ENCODE peak calls at places on chromosomes 13 and 19, in four cellular contexts. W, Z, M and R are unnamed samples.

GRCh38 chr19:24074720-24075119 is 12.3 kb upstream of the ZNF254 start:
- DNase-seq in M (no peak), W (no peak), Z (no peak), R (no peak)

GRCh38 chr13:20738616-20739015 is 35.1 kb downstream of the IL17D start:
- DNase-seq in W (no peak), Z (no peak), M (no peak), R (no peak)

GRCh38 chr13:26320766-26321165 is 66.8 kb downstream of the CDK8 start:
- DNase-seq in Z (no peak), W (no peak), M (no peak), R (no peak)

GRCh38 chr13:110363009-110363408 is 55.9 kb downstream of the COL4A2 start:
- DNase-seq in M (no peak), W (peak), Z (no peak), R (no peak)

GRCh38 chr13:103531278-103531677 is 465.1 kb upstream of the SLC10A2 start:
- DNase-seq in Z (no peak), M (no peak), W (no peak), R (no peak)

GRCh38 chr19:32450217-32450616 is 44.6 kb downstream of the DPY19L3 start:
- DNase-seq in M (no peak), W (no peak), Z (no peak), R (no peak)

GRCh38 chr19:873084-874019 is 13.9 kb downstream of the CFD start:
- DNase-seq in W (no peak), M (peak), Z (no peak), R (peak)

GRCh38 chr19:45828945-45829344 is 13.8 kb upstream of the RSPH6A start:
- DNase-seq in Z (no peak), W (no peak), M (no peak), R (no peak)

GRCh38 chr19:33125929-33126388 is 6.0 kb upstream of the WDR88 start:
- DNase-seq in M (peak), Z (peak), W (peak), R (peak)

GRCh38 chr19:29831041-29831548 is 19.3 kb downstream of the CCNE1 start:
- DNase-seq in Z (no peak), M (no peak), W (no peak), R (no peak)

GRCh38 chr13:110397445-110397844 is 90.4 kb downstream of the COL4A2 start:
- DNase-seq in W (no peak), M (no peak), Z (no peak), R (no peak)

GRCh38 chr19:3470500-3471128 is 9.7 kb downstream of the SMIM24 start:
- DNase-seq in W (no peak), M (no peak), Z (no peak), R (no peak)

GRCh38 chr19:3366761-3367571 is 583 bp downstream of the NFIC start:
- DNase-seq in Z (no peak), W (peak), M (no peak), R (no peak)

GRCh38 chr13:59303433-59303832 is 860.3 kb downstream of the DIAPH3 start:
- DNase-seq in Z (no peak), M (no peak), W (no peak), R (no peak)

GRCh38 chr13:29758591-29759114 is 91.8 kb downstream of the UBL3 start:
- DNase-seq in M (peak), W (no peak), Z (peak), R (no peak)

GRCh38 chr19:33241530-33242101 is 16.0 kb upstream of the SLC7A10 start:
- DNase-seq in M (no peak), Z (no peak), W (peak), R (no peak)

GRCh38 chr19:8126511-8126910 is 22.9 kb downstream of the FBN3 start:
- DNase-seq in W (no peak), M (no peak), Z (no peak), R (no peak)

GRCh38 chr13:45331981-45332830 is 8.8 kb downstream of the TPT1 start:
- DNase-seq in M (no peak), W (no peak), Z (peak), R (no peak)

GRCh38 chr13:75579529-75579928 is 29.9 kb downstream of the UCHL3 start:
- DNase-seq in M (no peak), Z (no peak), W (no peak), R (no peak)

GRCh38 chr13:108463365-108463764 is 166.0 kb upstream of the MYO16 start:
- DNase-seq in W (no peak), M (peak), Z (no peak), R (no peak)

GRCh38 chr19:10424011-10424637 is 3.8 kb downstream of the PDE4A start:
- DNase-seq in W (peak), Z (peak), M (no peak), R (no peak)

GRCh38 chr13:108185218-108185617 is 30.1 kb downstream of the LIG4 start:
- DNase-seq in M (no peak), Z (no peak), W (no peak), R (no peak)

GRCh38 chr13:69857188-69857821 is 250.3 kb upstream of the ATXN8OS start:
- DNase-seq in W (no peak), M (peak), Z (peak), R (peak)

GRCh38 chr19:45953676-45954075 is 20.0 kb downstream of the NOVA2 start:
- DNase-seq in W (no peak), Z (no peak), M (no peak), R (no peak)

GRCh38 chr13:26377038-26377437 is 123.1 kb downstream of the CDK8 start:
- DNase-seq in W (peak), Z (peak), M (no peak), R (peak)

GRCh38 chr19:46371371-46371901 is 24.5 kb downstream of the PPP5C start:
- DNase-seq in Z (no peak), M (no peak), W (no peak), R (no peak)

GRCh38 chr19:4425531-4425930 is 23.1 kb downstream of the CHAF1A start:
- DNase-seq in Z (no peak), W (no peak), M (no peak), R (no peak)

GRCh38 chr13:30314562-30314961 is 7.2 kb upstream of the KATNAL1 start:
- DNase-seq in M (no peak), Z (no peak), W (no peak), R (no peak)

GRCh38 chr13:71618154-71618553 is 248.8 kb downstream of the DACH1 start:
- DNase-seq in M (no peak), W (no peak), Z (no peak), R (no peak)

GRCh38 chr19:49017666-49018351 is 918 bp upstream of the LHB start:
- DNase-seq in M (no peak), Z (peak), W (peak), R (no peak)

GRCh38 chr13:42102961-42103688 is 54.7 kb downstream of the DGKH start:
- DNase-seq in M (no peak), W (no peak), Z (no peak), R (no peak)

GRCh38 chr13:99700468-99700867 is 199.2 kb downstream of the TM9SF2 start:
- DNase-seq in M (no peak), Z (no peak), W (no peak), R (no peak)
- TF ChIP-seq SUZ12 in M (no peak), Z (no peak), W (no peak), R (no peak)

GRCh38 chr13:85666356-85666755 is 132.9 kb downstream of the SLITRK6 start:
- DNase-seq in W (no peak), Z (no peak), M (no peak), R (peak)
- H3K4me3 ChIP-seq in W (no peak), Z (no peak), M (no peak), R (no peak)

GRCh38 chr13:48507024-48507423 is 25.9 kb downstream of the RCBTB2 start:
- DNase-seq in Z (no peak), W (no peak), M (no peak), R (no peak)
- TF ChIP-seq YY1 in Z (no peak), W (no peak), M (no peak), R (no peak)

GRCh38 chr13:114229486-114229885 is 5.2 kb upstream of the CDC16 start:
- DNase-seq in Z (no peak), M (no peak), W (no peak), R (no peak)
- TF ChIP-seq SUZ12 in Z (no peak), M (no peak), W (no peak), R (no peak)

DNA sequence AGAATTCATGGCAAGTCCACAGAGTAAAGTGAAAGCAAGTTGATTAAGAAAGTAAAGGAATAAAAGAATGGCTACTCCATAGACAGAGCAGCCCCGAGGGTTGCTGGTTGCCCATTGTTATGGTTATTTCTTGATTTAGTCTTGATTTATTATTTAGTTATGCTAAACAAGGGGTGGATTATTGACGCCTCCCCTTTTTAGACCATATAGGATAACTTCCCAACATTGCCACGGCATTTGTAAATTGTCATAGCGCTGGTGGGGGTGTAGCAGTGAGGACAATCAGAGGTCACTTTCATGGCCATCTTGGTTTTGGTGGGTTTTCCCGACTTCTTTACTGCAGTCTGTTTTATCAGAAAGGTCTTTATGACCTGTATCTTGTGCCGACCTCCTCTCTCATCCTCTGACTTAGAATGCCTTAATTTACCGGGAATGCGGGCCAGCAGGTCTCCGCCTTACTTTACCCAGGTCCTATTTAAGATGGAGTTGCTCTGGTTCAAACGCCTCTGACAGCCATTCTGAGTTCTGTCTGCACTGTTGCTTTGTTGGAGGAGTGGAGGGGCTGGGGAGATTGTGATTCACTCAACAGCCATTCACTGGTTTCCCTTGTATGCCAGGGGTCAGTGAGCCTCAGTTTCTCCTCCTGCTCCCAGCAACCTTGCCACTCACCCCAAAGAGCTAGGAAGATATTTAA is 27.6 kb downstream of the HPN start:
- DNase-seq in Z (no peak), W (no peak), M (no peak), R (no peak)
- H3K4me3 ChIP-seq in Z (no peak), W (no peak), M (no peak), R (no peak)

GRCh38 chr19:18499055-18499775 is 22.7 kb downstream of the ELL start:
- DNase-seq in W (no peak), Z (no peak), M (no peak), R (no peak)
- TF ChIP-seq YY1 in W (no peak), Z (no peak), M (no peak), R (no peak)